ENCODE peak calls at places on chromosomes 4 and X, in seven cellular contexts. C, W, T, B, H, V and P are unnamed samples.
A peak's percentile ranks its signal among the peaks of the same experiment; 100 is the strongest.

GRCh38 chr4:95129708-95130343 is 372.1 kb downstream of the BMPR1B start:
- DNase-seq in C (no peak), W (no peak), T (peak; percentile 99), B (no peak), H (peak; percentile 99), V (peak; percentile 59), P (peak; percentile 98)

GRCh38 chr4:14070289-14070880 is 442.9 kb upstream of the BOD1L1 start:
- DNase-seq in C (no peak), W (no peak), T (peak; percentile 16), B (no peak), H (no peak), V (no peak), P (no peak)

GRCh38 chr4:108493596-108493931 is 126.8 kb upstream of the RPL34 start:
- DNase-seq in C (no peak), W (no peak), T (no peak), B (no peak), H (no peak), V (no peak), P (no peak)

GRCh38 chrX:11399481-11399880 is 106.3 kb downstream of the AMELX start:
- DNase-seq in C (no peak), W (no peak), T (no peak), B (no peak), H (no peak), V (no peak), P (no peak)

GRCh38 chrX:104270916-104271512 is 16.3 kb upstream of the ESX1 start:
- DNase-seq in C (peak; percentile 67), W (no peak), T (peak; percentile 17), B (no peak), H (peak; percentile 22), V (peak; percentile 58), P (peak; percentile 34)

GRCh38 chrX:18422325-18422724 is 3.1 kb upstream of the CDKL5 start:
- DNase-seq in C (no peak), W (no peak), T (peak; percentile 78), B (no peak), H (peak; percentile 94), V (no peak), P (peak; percentile 94)

GRCh38 chr4:105709081-105709450 is 482 bp downstream of the GSTCD start:
- DNase-seq in C (no peak), W (no peak), T (no peak), B (no peak), H (no peak), V (peak; percentile 24), P (peak; percentile 30)

GRCh38 chr4:6327220-6327917 is 57.7 kb downstream of the WFS1 start:
- DNase-seq in C (peak; percentile 67), W (no peak), T (peak; percentile 50), B (peak; percentile 49), H (peak; percentile 55), V (peak; percentile 84), P (peak; percentile 71)

GRCh38 chr4:20416800-20417199 is 165.1 kb downstream of the SLIT2 start:
- DNase-seq in C (no peak), W (no peak), T (no peak), B (no peak), H (no peak), V (no peak), P (peak; percentile 31)

GRCh38 chr4:156884183-156884582 is 87.4 kb downstream of the PDGFC start:
- DNase-seq in C (no peak), W (no peak), T (no peak), B (no peak), H (no peak), V (no peak), P (no peak)

GRCh38 chrX:150868625-150869024 is 29.8 kb downstream of the CD99L2 start:
- DNase-seq in C (no peak), W (no peak), T (no peak), B (no peak), H (peak; percentile 74), V (no peak), P (no peak)

GRCh38 chr4:179695175-179695574 is 2252.9 kb upstream of the AGA start:
- DNase-seq in C (no peak), W (no peak), T (peak; percentile 80), B (no peak), H (peak; percentile 97), V (no peak), P (no peak)